ENCODE peak calls at places on chromosome 17, in seven cellular contexts. One of them, this sample, is unnamed.
A peak's percentile ranks its signal among the peaks of the same experiment; 100 is the strongest.

GRCh38 chr17:65774787-65775186 is 213.3 kb upstream of the AXIN2 start:
- DNase-seq in tibial nerve: no peak
- DNase-seq in CD8-positive, alpha-beta memory T cell: no peak
- DNase-seq in MM.1S: no peak
- DNase-seq in BJ: no peak
- DNase-seq in colonic mucosa: no peak
- DNase-seq in mammary epithelial cell: no peak
- DNase-seq in this sample: no peak

GRCh38 chr17:7011415-7011814 is 1.0 kb upstream of the RNASEK start:
- DNase-seq in MM.1S: no peak
- DNase-seq in CD8-positive, alpha-beta memory T cell: no peak
- DNase-seq in colonic mucosa: no peak
- DNase-seq in mammary epithelial cell: no peak
- DNase-seq in tibial nerve: no peak
- DNase-seq in BJ: no peak
- DNase-seq in this sample: no peak

GRCh38 chr17:11969565-11969964 is 27.7 kb downstream of the ZNF18 start:
- DNase-seq in colonic mucosa: no peak
- DNase-seq in MM.1S: no peak
- DNase-seq in CD8-positive, alpha-beta memory T cell: no peak
- DNase-seq in tibial nerve: no peak
- DNase-seq in BJ: no peak
- DNase-seq in mammary epithelial cell: peak; percentile 85
- DNase-seq in this sample: no peak

GRCh38 chr17:9016941-9017552 is 4.3 kb upstream of the NTN1 start:
- DNase-seq in MM.1S: no peak
- DNase-seq in CD8-positive, alpha-beta memory T cell: no peak
- DNase-seq in mammary epithelial cell: no peak
- DNase-seq in colonic mucosa: no peak
- DNase-seq in BJ: no peak
- DNase-seq in tibial nerve: no peak
- DNase-seq in this sample: no peak

GRCh38 chr17:27413792-27414191 is 42.5 kb upstream of the KSR1 start:
- DNase-seq in MM.1S: no peak
- DNase-seq in tibial nerve: no peak
- DNase-seq in BJ: no peak
- DNase-seq in mammary epithelial cell: no peak
- DNase-seq in colonic mucosa: no peak
- DNase-seq in CD8-positive, alpha-beta memory T cell: no peak
- DNase-seq in this sample: no peak

GRCh38 chr17:31061678-31062077 is 33.1 kb upstream of the NF1 start:
- DNase-seq in BJ: no peak
- DNase-seq in MM.1S: peak; percentile 27
- DNase-seq in colonic mucosa: no peak
- DNase-seq in tibial nerve: no peak
- DNase-seq in CD8-positive, alpha-beta memory T cell: no peak
- DNase-seq in mammary epithelial cell: no peak
- DNase-seq in this sample: no peak

GRCh38 chr17:31388770-31389672 is 2.5 kb upstream of the RAB11FIP4 start:
- DNase-seq in MM.1S: peak; percentile 35
- DNase-seq in tibial nerve: no peak
- DNase-seq in mammary epithelial cell: no peak
- DNase-seq in BJ: no peak
- DNase-seq in colonic mucosa: no peak
- DNase-seq in CD8-positive, alpha-beta memory T cell: peak; percentile 27
- DNase-seq in this sample: no peak

GRCh38 chr17:62727916-62728672 is 80.0 kb downstream of the MARCHF10 start:
- DNase-seq in tibial nerve: no peak
- DNase-seq in mammary epithelial cell: no peak
- DNase-seq in BJ: no peak
- DNase-seq in MM.1S: no peak
- DNase-seq in colonic mucosa: no peak
- DNase-seq in CD8-positive, alpha-beta memory T cell: no peak
- DNase-seq in this sample: no peak

GRCh38 chr17:71084219-71084618 is 914.9 kb downstream of the KCNJ2 start:
- DNase-seq in BJ: no peak
- DNase-seq in colonic mucosa: peak; percentile 51
- DNase-seq in tibial nerve: peak; percentile 28
- DNase-seq in MM.1S: peak; percentile 29
- DNase-seq in CD8-positive, alpha-beta memory T cell: no peak
- DNase-seq in mammary epithelial cell: peak; percentile 35
- DNase-seq in this sample: no peak

GRCh38 chr17:43401293-43401692 is 2.5 kb downstream of the ARL4D start:
- DNase-seq in tibial nerve: no peak
- DNase-seq in BJ: no peak
- DNase-seq in MM.1S: no peak
- DNase-seq in colonic mucosa: no peak
- DNase-seq in CD8-positive, alpha-beta memory T cell: no peak
- DNase-seq in mammary epithelial cell: peak; percentile 93
- DNase-seq in this sample: no peak

GRCh38 chr17:47778184-47778635 is 43.4 kb downstream of the OSBPL7 start:
- DNase-seq in tibial nerve: no peak
- DNase-seq in mammary epithelial cell: no peak
- DNase-seq in CD8-positive, alpha-beta memory T cell: no peak
- DNase-seq in colonic mucosa: no peak
- DNase-seq in BJ: no peak
- DNase-seq in MM.1S: no peak
- DNase-seq in this sample: no peak

GRCh38 chr17:39205112-39205526 is 5.0 kb downstream of the RPL19 start:
- DNase-seq in mammary epithelial cell: no peak
- DNase-seq in BJ: no peak
- DNase-seq in MM.1S: no peak
- DNase-seq in CD8-positive, alpha-beta memory T cell: no peak
- DNase-seq in colonic mucosa: no peak
- DNase-seq in tibial nerve: no peak
- DNase-seq in this sample: no peak

GRCh38 chr17:80146121-80147034 is 550 bp downstream of the EIF4A3 start:
- DNase-seq in BJ: no peak
- DNase-seq in tibial nerve: no peak
- DNase-seq in CD8-positive, alpha-beta memory T cell: no peak
- DNase-seq in MM.1S: peak; percentile 43
- DNase-seq in mammary epithelial cell: no peak
- DNase-seq in colonic mucosa: peak; percentile 31
- DNase-seq in this sample: no peak

GRCh38 chr17:57086069-57086930 is 1.3 kb downstream of the AKAP1 start:
- DNase-seq in mammary epithelial cell: peak; percentile 62
- DNase-seq in BJ: no peak
- DNase-seq in colonic mucosa: peak; percentile 87
- DNase-seq in tibial nerve: no peak
- DNase-seq in CD8-positive, alpha-beta memory T cell: peak; percentile 19
- DNase-seq in MM.1S: peak; percentile 30
- DNase-seq in this sample: no peak

GRCh38 chr17:48981927-48982539 is 13.6 kb upstream of the GIP start:
- DNase-seq in MM.1S: no peak
- DNase-seq in CD8-positive, alpha-beta memory T cell: no peak
- DNase-seq in mammary epithelial cell: no peak
- DNase-seq in BJ: no peak
- DNase-seq in colonic mucosa: no peak
- DNase-seq in tibial nerve: no peak
- DNase-seq in this sample: no peak

GRCh38 chr17:8062435-8062806 is 23.6 kb downstream of the ALOX15B start:
- DNase-seq in mammary epithelial cell: no peak
- DNase-seq in colonic mucosa: peak; percentile 59
- DNase-seq in tibial nerve: no peak
- DNase-seq in BJ: no peak
- DNase-seq in MM.1S: no peak
- DNase-seq in CD8-positive, alpha-beta memory T cell: no peak
- DNase-seq in this sample: no peak

GRCh38 chr17:50949128-50950001 is 83.2 kb upstream of the TOB1 start:
- DNase-seq in MM.1S: no peak
- DNase-seq in mammary epithelial cell: peak; percentile 32
- DNase-seq in CD8-positive, alpha-beta memory T cell: no peak
- DNase-seq in colonic mucosa: no peak
- DNase-seq in tibial nerve: no peak
- DNase-seq in BJ: no peak
- DNase-seq in this sample: no peak

GRCh38 chr17:15436399-15437369 is 30.7 kb downstream of the CDRT4 start:
- DNase-seq in mammary epithelial cell: no peak
- DNase-seq in BJ: no peak
- DNase-seq in CD8-positive, alpha-beta memory T cell: no peak
- DNase-seq in MM.1S: no peak
- DNase-seq in tibial nerve: peak; percentile 71
- DNase-seq in colonic mucosa: peak; percentile 62
- DNase-seq in this sample: no peak

GRCh38 chr17:38554430-38555350 is 51.1 kb downstream of the SRCIN1 start:
- DNase-seq in MM.1S: no peak
- DNase-seq in mammary epithelial cell: peak; percentile 88
- DNase-seq in BJ: no peak
- DNase-seq in CD8-positive, alpha-beta memory T cell: no peak
- DNase-seq in colonic mucosa: no peak
- DNase-seq in tibial nerve: no peak
- DNase-seq in this sample: peak; percentile 77

GRCh38 chr17:2323629-2324314 is 12.5 kb downstream of the TSR1 start:
- DNase-seq in mammary epithelial cell: no peak
- DNase-seq in MM.1S: no peak
- DNase-seq in colonic mucosa: no peak
- DNase-seq in BJ: no peak
- DNase-seq in tibial nerve: no peak
- DNase-seq in CD8-positive, alpha-beta memory T cell: no peak
- DNase-seq in this sample: no peak

DNA sequence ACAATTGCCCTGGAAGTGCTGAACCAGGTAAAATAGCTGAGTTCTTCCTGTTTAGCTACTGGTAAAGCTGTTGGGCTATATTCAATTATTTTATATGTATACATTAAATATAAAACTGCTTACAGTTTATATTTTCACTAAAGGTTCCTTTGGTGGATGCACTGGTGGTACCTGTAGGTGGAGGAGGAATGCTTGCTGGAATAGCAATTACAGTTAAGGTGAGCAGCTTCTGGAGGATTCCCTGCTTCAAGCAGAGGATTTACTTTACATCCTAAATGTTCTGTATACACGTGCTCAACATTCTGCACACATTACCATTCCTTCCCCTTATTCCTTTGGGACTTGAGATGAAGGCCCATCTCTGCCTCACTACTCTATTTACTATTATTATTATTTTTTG is 14.9 kb downstream of the TSR1 start:
- DNase-seq in BJ: no peak
- DNase-seq in CD8-positive, alpha-beta memory T cell: no peak
- DNase-seq in mammary epithelial cell: no peak
- DNase-seq in MM.1S: no peak
- DNase-seq in colonic mucosa: no peak
- DNase-seq in tibial nerve: no peak
- DNase-seq in this sample: no peak
- H3K36me3 ChIP-seq in BJ: peaks cover 10% of the 10 kb centered on the region
- H3K36me3 ChIP-seq in CD8-positive, alpha-beta memory T cell: peaks cover 32% of the 10 kb centered on the region
- H3K36me3 ChIP-seq in mammary epithelial cell: peaks cover 37% of the 10 kb centered on the region
- H3K36me3 ChIP-seq in MM.1S: peaks cover 15% of the 10 kb centered on the region
- H3K36me3 ChIP-seq in colonic mucosa: peaks cover 12% of the 10 kb centered on the region
- H3K36me3 ChIP-seq in tibial nerve: peaks cover 5% of the 10 kb centered on the region
- H3K36me3 ChIP-seq in this sample: no peaks in the 10 kb centered on the region

DNA sequence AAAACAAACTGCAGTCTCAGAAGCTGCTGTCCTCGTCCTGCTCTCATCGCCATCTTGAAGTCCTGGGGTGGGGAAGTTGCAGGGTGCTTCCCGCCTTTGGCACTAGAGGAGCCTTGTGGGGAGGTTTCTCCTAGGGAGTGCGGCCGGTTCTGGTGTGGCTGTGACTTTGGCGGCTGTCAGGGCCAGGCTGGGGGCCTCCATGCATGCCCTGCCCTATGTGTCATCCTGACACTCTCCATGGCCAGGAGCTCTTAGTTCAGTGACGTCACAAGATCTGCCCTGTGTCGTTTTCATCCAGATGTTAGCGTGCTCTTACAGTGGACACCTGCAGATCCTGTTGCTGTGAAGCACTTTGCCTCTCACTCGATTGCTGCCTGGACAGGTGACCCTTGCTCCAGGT is 49.6 kb downstream of the PLD6 start:
- DNase-seq in colonic mucosa: no peak
- DNase-seq in MM.1S: no peak
- DNase-seq in CD8-positive, alpha-beta memory T cell: no peak
- DNase-seq in tibial nerve: no peak
- DNase-seq in BJ: no peak
- DNase-seq in mammary epithelial cell: peak; percentile 26
- DNase-seq in this sample: no peak
- H3K36me3 ChIP-seq in colonic mucosa: peaks cover 14% of the 10 kb centered on the region
- H3K36me3 ChIP-seq in MM.1S: peaks cover 5% of the 10 kb centered on the region
- H3K36me3 ChIP-seq in CD8-positive, alpha-beta memory T cell: peaks cover 30% of the 10 kb centered on the region
- H3K36me3 ChIP-seq in tibial nerve: no peaks in the 10 kb centered on the region
- H3K36me3 ChIP-seq in BJ: peaks cover 57% of the 10 kb centered on the region
- H3K36me3 ChIP-seq in mammary epithelial cell: peaks cover 42% of the 10 kb centered on the region
- H3K36me3 ChIP-seq in this sample: no peaks in the 10 kb centered on the region

GRCh38 chr17:41865596-41865893 is 322 bp upstream of the KLHL11 start:
- DNase-seq in MM.1S: no peak
- DNase-seq in tibial nerve: no peak
- DNase-seq in CD8-positive, alpha-beta memory T cell: no peak
- DNase-seq in mammary epithelial cell: no peak
- DNase-seq in colonic mucosa: no peak
- DNase-seq in BJ: no peak
- DNase-seq in this sample: no peak

GRCh38 chr17:41869426-41869825 is 4.2 kb upstream of the KLHL11 start:
- DNase-seq in BJ: no peak
- DNase-seq in mammary epithelial cell: peak; percentile 30
- DNase-seq in tibial nerve: no peak
- DNase-seq in colonic mucosa: no peak
- DNase-seq in CD8-positive, alpha-beta memory T cell: no peak
- DNase-seq in MM.1S: no peak
- DNase-seq in this sample: no peak

GRCh38 chr17:41870097-41870496 is 4.9 kb upstream of the KLHL11 start:
- DNase-seq in mammary epithelial cell: no peak
- DNase-seq in BJ: no peak
- DNase-seq in MM.1S: no peak
- DNase-seq in CD8-positive, alpha-beta memory T cell: no peak
- DNase-seq in colonic mucosa: no peak
- DNase-seq in tibial nerve: no peak
- DNase-seq in this sample: no peak

GRCh38 chr17:41870627-41871026 is 5.4 kb upstream of the KLHL11 start:
- DNase-seq in colonic mucosa: no peak
- DNase-seq in mammary epithelial cell: no peak
- DNase-seq in MM.1S: no peak
- DNase-seq in tibial nerve: no peak
- DNase-seq in BJ: no peak
- DNase-seq in CD8-positive, alpha-beta memory T cell: no peak
- DNase-seq in this sample: no peak

DNA sequence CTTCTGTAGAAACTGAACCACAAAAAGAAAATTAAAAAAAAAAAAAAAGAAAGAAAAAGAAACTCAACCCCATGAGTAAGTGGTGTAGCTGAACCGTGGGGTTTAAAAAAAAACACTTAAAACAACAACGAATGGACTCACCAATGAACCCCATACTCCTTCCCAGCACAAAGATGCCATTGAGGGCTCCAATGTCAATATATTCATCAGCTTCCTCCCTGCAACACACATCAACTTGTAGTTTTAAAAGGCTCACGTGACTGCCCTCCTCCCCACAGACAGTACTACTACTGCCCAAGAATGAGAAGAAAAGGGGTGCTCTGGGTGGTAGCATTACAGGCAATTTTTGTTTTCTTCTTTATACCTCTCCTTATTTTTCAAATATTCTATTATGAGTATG is 3.3 kb upstream of the KLHL11 start:
- DNase-seq in colonic mucosa: no peak
- DNase-seq in mammary epithelial cell: no peak
- DNase-seq in tibial nerve: no peak
- DNase-seq in CD8-positive, alpha-beta memory T cell: no peak
- DNase-seq in MM.1S: no peak
- DNase-seq in BJ: no peak
- DNase-seq in this sample: no peak
- H3K36me3 ChIP-seq in colonic mucosa: peaks cover 14% of the 10 kb centered on the region
- H3K36me3 ChIP-seq in mammary epithelial cell: peaks cover 47% of the 10 kb centered on the region
- H3K36me3 ChIP-seq in tibial nerve: no peaks in the 10 kb centered on the region
- H3K36me3 ChIP-seq in CD8-positive, alpha-beta memory T cell: peaks cover 23% of the 10 kb centered on the region
- H3K36me3 ChIP-seq in MM.1S: no peaks in the 10 kb centered on the region
- H3K36me3 ChIP-seq in BJ: peaks cover 23% of the 10 kb centered on the region
- H3K36me3 ChIP-seq in this sample: no peaks in the 10 kb centered on the region

GRCh38 chr17:74231846-74232713 is 18.7 kb downstream of the TTYH2 start:
- DNase-seq in colonic mucosa: no peak
- DNase-seq in mammary epithelial cell: no peak
- DNase-seq in MM.1S: no peak
- DNase-seq in CD8-positive, alpha-beta memory T cell: no peak
- DNase-seq in BJ: no peak
- DNase-seq in tibial nerve: no peak
- DNase-seq in this sample: no peak
- H3K36me3 ChIP-seq in colonic mucosa: no peaks in the 10 kb centered on the region
- H3K36me3 ChIP-seq in mammary epithelial cell: no peaks in the 10 kb centered on the region
- H3K36me3 ChIP-seq in MM.1S: no peaks in the 10 kb centered on the region
- H3K36me3 ChIP-seq in CD8-positive, alpha-beta memory T cell: no peaks in the 10 kb centered on the region
- H3K36me3 ChIP-seq in BJ: no peaks in the 10 kb centered on the region
- H3K36me3 ChIP-seq in tibial nerve: no peaks in the 10 kb centered on the region
- H3K36me3 ChIP-seq in this sample: no peaks in the 10 kb centered on the region

This sample was measured in breast epithelium.